ENCODE peak calls at places on chromosomes 7 and 10, in seven cellular contexts. One of them, this sample, is unnamed.

GRCh38 chr10:79944428-79945395 is 4.2 kb downstream of the SFTPD start:
- DNase-seq in DMS79 treated with DMSO at 0.1 percent for 48 hours: no peak
- DNase-seq in fibroblast of the aortic adventitia: no peak
- DNase-seq in stimulated activated CD4-positive, alpha-beta T cell treated with anti-CD3 and anti-CD28 coated beads, Interleukin-1b, Interleukin-23, amount 100 ng/mL, for 24 hours: no peak
- DNase-seq in left cardiac atrium: no peak
- DNase-seq in left colon: no peak
- DNase-seq in substantia nigra: no peak
- DNase-seq in this sample: no peak

GRCh38 chr7:134702366-134703240 is 56.0 kb downstream of the BPGM start:
- DNase-seq in substantia nigra: no peak
- DNase-seq in left colon: no peak
- DNase-seq in fibroblast of the aortic adventitia: no peak
- DNase-seq in left cardiac atrium: no peak
- DNase-seq in stimulated activated CD4-positive, alpha-beta T cell treated with anti-CD3 and anti-CD28 coated beads, Interleukin-1b, Interleukin-23, amount 100 ng/mL, for 24 hours: no peak
- DNase-seq in DMS79 treated with DMSO at 0.1 percent for 48 hours: no peak
- DNase-seq in this sample: no peak

GRCh38 chr10:103592186-103593021 is 98.9 kb downstream of the NEURL1 start:
- DNase-seq in stimulated activated CD4-positive, alpha-beta T cell treated with anti-CD3 and anti-CD28 coated beads, Interleukin-1b, Interleukin-23, amount 100 ng/mL, for 24 hours: no peak
- DNase-seq in left colon: peak; percentile 35
- DNase-seq in DMS79 treated with DMSO at 0.1 percent for 48 hours: no peak
- DNase-seq in left cardiac atrium: no peak
- DNase-seq in substantia nigra: no peak
- DNase-seq in fibroblast of the aortic adventitia: peak; percentile 37
- DNase-seq in this sample: no peak

GRCh38 chr7:128131701-128132100 is 100.5 kb upstream of the LRRC4 start:
- DNase-seq in DMS79 treated with DMSO at 0.1 percent for 48 hours: no peak
- DNase-seq in stimulated activated CD4-positive, alpha-beta T cell treated with anti-CD3 and anti-CD28 coated beads, Interleukin-1b, Interleukin-23, amount 100 ng/mL, for 24 hours: no peak
- DNase-seq in left cardiac atrium: no peak
- DNase-seq in fibroblast of the aortic adventitia: peak; percentile 51
- DNase-seq in left colon: no peak
- DNase-seq in substantia nigra: no peak
- DNase-seq in this sample: no peak

GRCh38 chr10:62422068-62422590 is 48.0 kb downstream of the ZNF365 start:
- DNase-seq in DMS79 treated with DMSO at 0.1 percent for 48 hours: no peak
- DNase-seq in left cardiac atrium: no peak
- DNase-seq in left colon: no peak
- DNase-seq in fibroblast of the aortic adventitia: peak; percentile 77
- DNase-seq in substantia nigra: no peak
- DNase-seq in stimulated activated CD4-positive, alpha-beta T cell treated with anti-CD3 and anti-CD28 coated beads, Interleukin-1b, Interleukin-23, amount 100 ng/mL, for 24 hours: no peak
- DNase-seq in this sample: no peak

GRCh38 chr7:4233146-4233545 is 448.9 kb upstream of the FOXK1 start:
- DNase-seq in fibroblast of the aortic adventitia: no peak
- DNase-seq in DMS79 treated with DMSO at 0.1 percent for 48 hours: no peak
- DNase-seq in substantia nigra: no peak
- DNase-seq in left cardiac atrium: no peak
- DNase-seq in left colon: no peak
- DNase-seq in stimulated activated CD4-positive, alpha-beta T cell treated with anti-CD3 and anti-CD28 coated beads, Interleukin-1b, Interleukin-23, amount 100 ng/mL, for 24 hours: no peak
- DNase-seq in this sample: no peak

GRCh38 chr7:49346200-49346899 is 422.0 kb downstream of the CDC14C start:
- DNase-seq in DMS79 treated with DMSO at 0.1 percent for 48 hours: no peak
- DNase-seq in stimulated activated CD4-positive, alpha-beta T cell treated with anti-CD3 and anti-CD28 coated beads, Interleukin-1b, Interleukin-23, amount 100 ng/mL, for 24 hours: no peak
- DNase-seq in left colon: no peak
- DNase-seq in substantia nigra: no peak
- DNase-seq in left cardiac atrium: no peak
- DNase-seq in fibroblast of the aortic adventitia: peak; percentile 6
- DNase-seq in this sample: no peak

GRCh38 chr7:114229251-114229650 is 185.4 kb upstream of the FOXP2 start:
- DNase-seq in left colon: no peak
- DNase-seq in substantia nigra: no peak
- DNase-seq in left cardiac atrium: no peak
- DNase-seq in fibroblast of the aortic adventitia: peak; percentile 12
- DNase-seq in DMS79 treated with DMSO at 0.1 percent for 48 hours: no peak
- DNase-seq in stimulated activated CD4-positive, alpha-beta T cell treated with anti-CD3 and anti-CD28 coated beads, Interleukin-1b, Interleukin-23, amount 100 ng/mL, for 24 hours: no peak
- DNase-seq in this sample: no peak

GRCh38 chr10:50416885-50417284 is 165.6 kb upstream of the ASAH2 start:
- DNase-seq in DMS79 treated with DMSO at 0.1 percent for 48 hours: no peak
- DNase-seq in left cardiac atrium: no peak
- DNase-seq in substantia nigra: no peak
- DNase-seq in fibroblast of the aortic adventitia: no peak
- DNase-seq in stimulated activated CD4-positive, alpha-beta T cell treated with anti-CD3 and anti-CD28 coated beads, Interleukin-1b, Interleukin-23, amount 100 ng/mL, for 24 hours: no peak
- DNase-seq in left colon: no peak
- DNase-seq in this sample: no peak

GRCh38 chr7:39595102-39595620 is 28.2 kb upstream of the RALA start:
- DNase-seq in stimulated activated CD4-positive, alpha-beta T cell treated with anti-CD3 and anti-CD28 coated beads, Interleukin-1b, Interleukin-23, amount 100 ng/mL, for 24 hours: no peak
- DNase-seq in fibroblast of the aortic adventitia: peak; percentile 51
- DNase-seq in left colon: no peak
- DNase-seq in DMS79 treated with DMSO at 0.1 percent for 48 hours: peak; percentile 41
- DNase-seq in left cardiac atrium: no peak
- DNase-seq in substantia nigra: no peak
- DNase-seq in this sample: no peak

GRCh38 chr7:21767300-21767900 is 178.3 kb downstream of the CDCA7L start:
- DNase-seq in left colon: peak; percentile 9
- DNase-seq in fibroblast of the aortic adventitia: peak; percentile 60
- DNase-seq in stimulated activated CD4-positive, alpha-beta T cell treated with anti-CD3 and anti-CD28 coated beads, Interleukin-1b, Interleukin-23, amount 100 ng/mL, for 24 hours: no peak
- DNase-seq in substantia nigra: no peak
- DNase-seq in left cardiac atrium: peak; percentile 28
- DNase-seq in DMS79 treated with DMSO at 0.1 percent for 48 hours: peak; percentile 4
- DNase-seq in this sample: peak; percentile 21

GRCh38 chr10:49364747-49365146 is 31.1 kb downstream of the DRGX start:
- DNase-seq in DMS79 treated with DMSO at 0.1 percent for 48 hours: no peak
- DNase-seq in left colon: no peak
- DNase-seq in left cardiac atrium: no peak
- DNase-seq in substantia nigra: no peak
- DNase-seq in stimulated activated CD4-positive, alpha-beta T cell treated with anti-CD3 and anti-CD28 coated beads, Interleukin-1b, Interleukin-23, amount 100 ng/mL, for 24 hours: no peak
- DNase-seq in fibroblast of the aortic adventitia: no peak
- DNase-seq in this sample: no peak

GRCh38 chr10:133309720-133310398 is 1.1 kb downstream of the ZNF511 start:
- DNase-seq in left colon: peak; percentile 83
- DNase-seq in substantia nigra: no peak
- DNase-seq in left cardiac atrium: peak; percentile 43
- DNase-seq in DMS79 treated with DMSO at 0.1 percent for 48 hours: peak; percentile 36
- DNase-seq in stimulated activated CD4-positive, alpha-beta T cell treated with anti-CD3 and anti-CD28 coated beads, Interleukin-1b, Interleukin-23, amount 100 ng/mL, for 24 hours: no peak
- DNase-seq in fibroblast of the aortic adventitia: no peak
- DNase-seq in this sample: no peak

GRCh38 chr10:43254881-43255643 is 11.8 kb downstream of the RASGEF1A start:
- DNase-seq in DMS79 treated with DMSO at 0.1 percent for 48 hours: no peak
- DNase-seq in fibroblast of the aortic adventitia: no peak
- DNase-seq in substantia nigra: no peak
- DNase-seq in left colon: no peak
- DNase-seq in left cardiac atrium: peak; percentile 19
- DNase-seq in stimulated activated CD4-positive, alpha-beta T cell treated with anti-CD3 and anti-CD28 coated beads, Interleukin-1b, Interleukin-23, amount 100 ng/mL, for 24 hours: no peak
- DNase-seq in this sample: no peak

GRCh38 chr7:29539471-29539870 is 24.2 kb upstream of the PRR15 start:
- DNase-seq in stimulated activated CD4-positive, alpha-beta T cell treated with anti-CD3 and anti-CD28 coated beads, Interleukin-1b, Interleukin-23, amount 100 ng/mL, for 24 hours: no peak
- DNase-seq in fibroblast of the aortic adventitia: no peak
- DNase-seq in left colon: no peak
- DNase-seq in left cardiac atrium: no peak
- DNase-seq in substantia nigra: no peak
- DNase-seq in DMS79 treated with DMSO at 0.1 percent for 48 hours: no peak
- DNase-seq in this sample: no peak

GRCh38 chr7:140702774-140703173 is 6.3 kb downstream of the NDUFB2 start:
- DNase-seq in left colon: no peak
- DNase-seq in DMS79 treated with DMSO at 0.1 percent for 48 hours: no peak
- DNase-seq in left cardiac atrium: no peak
- DNase-seq in fibroblast of the aortic adventitia: no peak
- DNase-seq in substantia nigra: no peak
- DNase-seq in stimulated activated CD4-positive, alpha-beta T cell treated with anti-CD3 and anti-CD28 coated beads, Interleukin-1b, Interleukin-23, amount 100 ng/mL, for 24 hours: no peak
- DNase-seq in this sample: no peak

GRCh38 chr10:78045237-78045636 is 11.6 kb downstream of the RPS24 start:
- DNase-seq in substantia nigra: no peak
- DNase-seq in left colon: no peak
- DNase-seq in stimulated activated CD4-positive, alpha-beta T cell treated with anti-CD3 and anti-CD28 coated beads, Interleukin-1b, Interleukin-23, amount 100 ng/mL, for 24 hours: no peak
- DNase-seq in left cardiac atrium: no peak
- DNase-seq in fibroblast of the aortic adventitia: no peak
- DNase-seq in DMS79 treated with DMSO at 0.1 percent for 48 hours: no peak
- DNase-seq in this sample: no peak

GRCh38 chr10:63150745-63151144 is 17.6 kb downstream of the NRBF2 start:
- DNase-seq in left colon: no peak
- DNase-seq in stimulated activated CD4-positive, alpha-beta T cell treated with anti-CD3 and anti-CD28 coated beads, Interleukin-1b, Interleukin-23, amount 100 ng/mL, for 24 hours: no peak
- DNase-seq in left cardiac atrium: no peak
- DNase-seq in substantia nigra: no peak
- DNase-seq in fibroblast of the aortic adventitia: no peak
- DNase-seq in DMS79 treated with DMSO at 0.1 percent for 48 hours: no peak
- DNase-seq in this sample: no peak

GRCh38 chr10:44278669-44279337 is 106.1 kb downstream of the CXCL12 start:
- DNase-seq in left colon: no peak
- DNase-seq in DMS79 treated with DMSO at 0.1 percent for 48 hours: no peak
- DNase-seq in fibroblast of the aortic adventitia: peak; percentile 25
- DNase-seq in stimulated activated CD4-positive, alpha-beta T cell treated with anti-CD3 and anti-CD28 coated beads, Interleukin-1b, Interleukin-23, amount 100 ng/mL, for 24 hours: no peak
- DNase-seq in left cardiac atrium: no peak
- DNase-seq in substantia nigra: no peak
- DNase-seq in this sample: no peak

GRCh38 chr7:17456541-17456940 is 158.1 kb downstream of the AHR start:
- DNase-seq in left colon: no peak
- DNase-seq in stimulated activated CD4-positive, alpha-beta T cell treated with anti-CD3 and anti-CD28 coated beads, Interleukin-1b, Interleukin-23, amount 100 ng/mL, for 24 hours: no peak
- DNase-seq in substantia nigra: no peak
- DNase-seq in DMS79 treated with DMSO at 0.1 percent for 48 hours: no peak
- DNase-seq in left cardiac atrium: no peak
- DNase-seq in fibroblast of the aortic adventitia: peak; percentile 42
- DNase-seq in this sample: no peak

GRCh38 chr10:32979041-32979440 is 21.0 kb upstream of the ITGB1 start:
- DNase-seq in fibroblast of the aortic adventitia: peak; percentile 57
- DNase-seq in stimulated activated CD4-positive, alpha-beta T cell treated with anti-CD3 and anti-CD28 coated beads, Interleukin-1b, Interleukin-23, amount 100 ng/mL, for 24 hours: no peak
- DNase-seq in left cardiac atrium: no peak
- DNase-seq in left colon: no peak
- DNase-seq in DMS79 treated with DMSO at 0.1 percent for 48 hours: no peak
- DNase-seq in substantia nigra: no peak
- DNase-seq in this sample: no peak